ENCODE peak calls at places on chromosomes 3 and 15, in six cellular contexts. Z, P, H, L, J and U are unnamed samples.

GRCh38 chr3:166484470-166484869 is 647.2 kb upstream of the BCHE start:
- DNase-seq in J (no peak), H (no peak), L (no peak), P (no peak), Z (no peak), U (no peak)

GRCh38 chr15:34304613-34305012 is 33.0 kb downstream of the SLC12A6 start:
- DNase-seq in H (no peak), Z (no peak), P (no peak), J (peak; percentile 69), L (peak; percentile 79), U (no peak)

GRCh38 chr3:13217736-13218540 is 144.7 kb upstream of the IQSEC1 start:
- DNase-seq in L (peak; percentile 81), J (no peak), Z (no peak), H (no peak), P (no peak), U (no peak)

GRCh38 chr15:29556385-29556784 is 265.9 kb downstream of the TJP1 start:
- DNase-seq in H (no peak), Z (no peak), L (no peak), J (peak; percentile 3), P (peak; percentile 32), U (no peak)

GRCh38 chr3:58169371-58169770 is 41.4 kb downstream of the DNASE1L3 start:
- DNase-seq in L (no peak), P (no peak), J (no peak), H (no peak), Z (no peak), U (no peak)

GRCh38 chr3:15345608-15346137 is 13.3 kb upstream of the SH3BP5 start:
- DNase-seq in Z (no peak), P (no peak), H (no peak), L (no peak), J (no peak), U (no peak)

GRCh38 chr3:153599685-153600084 is 437.7 kb downstream of the RAP2B start:
- DNase-seq in H (no peak), P (peak; percentile 75), J (no peak), Z (no peak), L (peak; percentile 94), U (no peak)

GRCh38 chr15:75785771-75786563 is 57.3 kb upstream of the UBE2Q2 start:
- DNase-seq in P (no peak), Z (no peak), L (no peak), J (peak; percentile 12), H (no peak), U (no peak)

GRCh38 chr3:15685927-15686326 is 84.4 kb downstream of the BTD start:
- DNase-seq in H (no peak), J (no peak), L (no peak), Z (no peak), P (no peak), U (no peak)

GRCh38 chr3:3664916-3665315 is 134.3 kb upstream of the LRRN1 start:
- DNase-seq in L (peak; percentile 89), J (no peak), H (no peak), P (no peak), Z (no peak), U (no peak)

GRCh38 chr3:42505203-42505848 is 2.9 kb downstream of the VIPR1 start:
- DNase-seq in H (no peak), P (no peak), L (no peak), Z (no peak), J (no peak), U (no peak)

GRCh38 chr3:15633159-15633558 is 31.6 kb downstream of the BTD start:
- DNase-seq in Z (no peak), P (no peak), L (no peak), J (no peak), H (peak; percentile 26), U (no peak)

GRCh38 chr3:36447063-36447462 is 66.8 kb downstream of the STAC start:
- DNase-seq in Z (no peak), L (no peak), H (no peak), J (no peak), P (no peak), U (no peak)

GRCh38 chr3:130626021-130626420 is 109.0 kb downstream of the COL6A6 start:
- DNase-seq in L (peak; percentile 89), Z (no peak), J (peak; percentile 27), P (peak; percentile 28), H (no peak), U (no peak)

GRCh38 chr15:39124925-39125625 is 455.8 kb upstream of the THBS1 start:
- DNase-seq in H (no peak), Z (no peak), L (peak; percentile 64), P (no peak), J (peak; percentile 51), U (no peak)